ENCODE peak calls at places on chromosomes 6 and 20, in five cellular contexts. One of them, this sample, is unnamed.
A peak's percentile ranks its signal among the peaks of the same experiment; 100 is the strongest.

GRCh38 chr6:162485464-162485863 is 242.1 kb downstream of the PRKN start:
- DNase-seq in spleen: no peak
- DNase-seq in body of pancreas: no peak
- DNase-seq in lower leg skin: no peak
- DNase-seq in right lobe of liver: no peak
- DNase-seq in this sample: no peak

GRCh38 chr6:169189227-169189626 is 64.4 kb downstream of the THBS2 start:
- DNase-seq in spleen: no peak
- DNase-seq in lower leg skin: no peak
- DNase-seq in right lobe of liver: no peak
- DNase-seq in body of pancreas: no peak
- DNase-seq in this sample: no peak

GRCh38 chr6:112180095-112180820 is 74.1 kb downstream of the LAMA4 start:
- DNase-seq in right lobe of liver: peak; percentile 58
- DNase-seq in lower leg skin: peak; percentile 34
- DNase-seq in spleen: no peak
- DNase-seq in body of pancreas: peak; percentile 30
- DNase-seq in this sample: no peak

GRCh38 chr6:45075246-45075645 is 252.9 kb upstream of the RUNX2 start:
- DNase-seq in spleen: no peak
- DNase-seq in right lobe of liver: no peak
- DNase-seq in lower leg skin: no peak
- DNase-seq in body of pancreas: no peak
- DNase-seq in this sample: peak; percentile 15

GRCh38 chr20:19582782-19583181 is 175.3 kb upstream of the RIN2 start:
- DNase-seq in lower leg skin: no peak
- DNase-seq in right lobe of liver: no peak
- DNase-seq in body of pancreas: no peak
- DNase-seq in spleen: no peak
- DNase-seq in this sample: no peak

GRCh38 chr20:23920936-23921335 is 41.4 kb upstream of the CST5 start:
- DNase-seq in spleen: no peak
- DNase-seq in lower leg skin: no peak
- DNase-seq in body of pancreas: no peak
- DNase-seq in right lobe of liver: no peak
- DNase-seq in this sample: no peak

GRCh38 chr20:12270863-12271262 is 353.2 kb downstream of the BTBD3 start:
- DNase-seq in right lobe of liver: no peak
- DNase-seq in spleen: no peak
- DNase-seq in lower leg skin: no peak
- DNase-seq in body of pancreas: no peak
- DNase-seq in this sample: no peak

GRCh38 chr6:20180935-20181334 is 31.3 kb downstream of the MBOAT1 start:
- DNase-seq in body of pancreas: no peak
- DNase-seq in spleen: no peak
- DNase-seq in right lobe of liver: no peak
- DNase-seq in lower leg skin: no peak
- DNase-seq in this sample: no peak

GRCh38 chr6:75287424-75287823 is 2.8 kb upstream of the TMEM30A start:
- DNase-seq in spleen: no peak
- DNase-seq in body of pancreas: no peak
- DNase-seq in lower leg skin: no peak
- DNase-seq in right lobe of liver: no peak
- DNase-seq in this sample: no peak

GRCh38 chr20:8646716-8647115 is 422.2 kb upstream of the PLCB4 start:
- DNase-seq in right lobe of liver: no peak
- DNase-seq in spleen: no peak
- DNase-seq in body of pancreas: no peak
- DNase-seq in lower leg skin: no peak
- DNase-seq in this sample: no peak

GRCh38 chr6:45895569-45895968 is 120.1 kb downstream of the CLIC5 start:
- DNase-seq in spleen: no peak
- DNase-seq in body of pancreas: no peak
- DNase-seq in lower leg skin: no peak
- DNase-seq in right lobe of liver: no peak
- DNase-seq in this sample: no peak

GRCh38 chr6:108735310-108735990 is 112.8 kb upstream of the ARMC2 start:
- DNase-seq in right lobe of liver: no peak
- DNase-seq in body of pancreas: no peak
- DNase-seq in spleen: no peak
- DNase-seq in lower leg skin: no peak
- DNase-seq in this sample: no peak

GRCh38 chr20:11267131-11267761 is 593.4 kb upstream of the JAG1 start:
- DNase-seq in body of pancreas: peak; percentile 28
- DNase-seq in spleen: no peak
- DNase-seq in lower leg skin: no peak
- DNase-seq in right lobe of liver: no peak
- DNase-seq in this sample: peak; percentile 65

GRCh38 chr6:169165561-169166300 is 87.9 kb downstream of the THBS2 start:
- DNase-seq in body of pancreas: no peak
- DNase-seq in spleen: no peak
- DNase-seq in lower leg skin: no peak
- DNase-seq in right lobe of liver: no peak
- DNase-seq in this sample: no peak

DNA sequence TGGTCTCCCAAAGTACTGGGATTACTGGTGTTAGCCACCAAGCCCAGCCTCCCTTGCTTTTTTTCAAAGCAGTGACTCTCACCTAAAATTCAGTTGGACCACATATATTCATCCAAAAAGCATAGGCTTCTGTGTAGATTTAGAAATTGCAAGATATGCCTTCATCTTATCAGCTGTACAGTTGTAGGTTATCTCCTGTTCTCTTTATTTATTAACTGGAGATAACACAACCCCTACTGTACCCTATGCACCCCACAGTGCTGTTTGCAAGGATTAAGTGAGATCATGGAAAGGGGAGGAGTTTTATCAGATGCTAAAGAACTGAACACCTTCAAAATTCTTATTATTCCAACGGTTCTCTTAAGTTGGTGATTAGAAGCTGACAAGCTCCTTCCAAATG is 164.4 kb upstream of the JARID2 start:
- DNase-seq in right lobe of liver: no peak
- DNase-seq in lower leg skin: no peak
- DNase-seq in spleen: no peak
- DNase-seq in body of pancreas: no peak
- DNase-seq in this sample: no peak
- TF ChIP-seq POLR2A in right lobe of liver: no peak
- TF ChIP-seq POLR2A in lower leg skin: no peak
- TF ChIP-seq POLR2A in spleen: no peak
- TF ChIP-seq POLR2A in body of pancreas: no peak
- TF ChIP-seq POLR2A in this sample: no peak

DNA sequence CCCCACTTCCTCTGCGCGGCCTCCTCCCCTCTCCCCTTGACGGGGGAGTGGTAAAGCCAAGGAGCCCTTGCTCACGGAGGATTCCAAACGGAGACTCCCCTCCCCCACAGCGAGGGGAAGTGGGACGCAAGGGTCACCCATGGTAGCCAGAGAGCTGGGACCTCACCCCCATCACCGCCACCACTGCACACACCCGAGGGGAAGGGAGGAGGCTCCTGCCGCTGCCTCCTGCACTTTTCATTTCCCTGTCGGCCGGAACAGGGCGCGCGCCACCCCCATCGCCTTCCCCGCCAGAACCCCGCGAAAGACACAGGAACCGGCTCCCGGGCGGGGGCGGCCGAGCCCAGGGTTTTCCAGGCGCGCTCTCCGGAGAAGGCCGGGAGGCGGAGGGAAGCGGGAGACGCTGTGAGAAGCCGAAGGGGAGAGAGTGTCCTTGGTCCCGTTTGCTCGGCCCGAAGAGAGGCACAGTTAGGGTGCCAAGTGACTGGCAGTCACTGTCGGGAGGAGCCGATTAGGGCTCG is 789 bp downstream of the CCND3 start:
- DNase-seq in right lobe of liver: peak; percentile 68
- DNase-seq in body of pancreas: peak; percentile 26
- DNase-seq in lower leg skin: no peak
- DNase-seq in spleen: peak; percentile 89
- DNase-seq in this sample: peak; percentile 27
- TF ChIP-seq POLR2A in right lobe of liver: no peak
- TF ChIP-seq POLR2A in body of pancreas: no peak
- TF ChIP-seq POLR2A in lower leg skin: no peak
- TF ChIP-seq POLR2A in spleen: no peak
- TF ChIP-seq POLR2A in this sample: peak; percentile 17

GRCh38 chr6:52283111-52283510 is 1.4 kb downstream of the MCM3 start:
- DNase-seq in body of pancreas: no peak
- DNase-seq in lower leg skin: no peak
- DNase-seq in spleen: no peak
- DNase-seq in right lobe of liver: no peak
- DNase-seq in this sample: no peak

GRCh38 chr6:52284131-52284459 is 447 bp downstream of the MCM3 start:
- DNase-seq in body of pancreas: peak; percentile 42
- DNase-seq in spleen: no peak
- DNase-seq in lower leg skin: peak; percentile 24
- DNase-seq in right lobe of liver: peak; percentile 50
- DNase-seq in this sample: peak; percentile 27

GRCh38 chr6:52285174-52286068 is 879 bp upstream of the MCM3 start:
- DNase-seq in spleen: no peak
- DNase-seq in right lobe of liver: no peak
- DNase-seq in lower leg skin: no peak
- DNase-seq in body of pancreas: no peak
- DNase-seq in this sample: no peak

GRCh38 chr6:52286798-52287432 is 2.4 kb upstream of the MCM3 start:
- DNase-seq in right lobe of liver: peak; percentile 72
- DNase-seq in lower leg skin: peak; percentile 36
- DNase-seq in body of pancreas: peak; percentile 63
- DNase-seq in spleen: no peak
- DNase-seq in this sample: peak; percentile 54

GRCh38 chr6:52284460-52285173 is at the start of gene MCM3:
- DNase-seq in spleen: peak; percentile 97
- DNase-seq in right lobe of liver: peak; percentile 99
- DNase-seq in lower leg skin: peak; percentile 98
- DNase-seq in body of pancreas: peak; percentile 97
- DNase-seq in this sample: peak; percentile 91
- TF ChIP-seq POLR2A in spleen: no peak
- TF ChIP-seq POLR2A in right lobe of liver: peak; percentile 68
- TF ChIP-seq POLR2A in lower leg skin: no peak
- TF ChIP-seq POLR2A in body of pancreas: no peak
- TF ChIP-seq POLR2A in this sample: peak; percentile 73

GRCh38 chr6:159836294-159837140 is 36.4 kb downstream of the PNLDC1 start:
- DNase-seq in lower leg skin: no peak
- DNase-seq in spleen: no peak
- DNase-seq in body of pancreas: no peak
- DNase-seq in right lobe of liver: no peak
- DNase-seq in this sample: no peak
- TF ChIP-seq POLR2A in lower leg skin: no peak
- TF ChIP-seq POLR2A in spleen: no peak
- TF ChIP-seq POLR2A in body of pancreas: no peak
- TF ChIP-seq POLR2A in right lobe of liver: no peak
- TF ChIP-seq POLR2A in this sample: no peak

DNA sequence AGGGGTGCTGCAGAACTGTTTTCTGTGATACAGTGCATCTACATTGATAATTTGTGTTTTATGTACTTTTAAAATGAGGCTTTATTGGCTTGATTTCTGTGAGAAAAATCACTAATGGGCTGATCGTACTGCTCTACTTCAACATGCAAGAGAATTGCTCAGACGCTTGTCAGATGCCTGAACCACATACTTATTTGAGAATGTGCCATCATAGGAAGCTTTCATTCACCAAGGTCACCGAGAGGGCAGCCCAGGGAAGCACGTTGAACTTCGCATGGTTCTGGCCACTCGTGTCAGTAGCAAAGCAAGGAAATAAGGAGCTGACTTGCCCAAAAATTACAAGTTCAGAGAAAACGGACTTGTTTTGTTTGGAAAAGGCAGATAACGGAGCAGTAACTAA is 168.5 kb upstream of the AKAP12 start:
- DNase-seq in lower leg skin: no peak
- DNase-seq in spleen: no peak
- DNase-seq in body of pancreas: no peak
- DNase-seq in right lobe of liver: peak; percentile 67
- DNase-seq in this sample: peak; percentile 15
- TF ChIP-seq POLR2A in lower leg skin: no peak
- TF ChIP-seq POLR2A in spleen: no peak
- TF ChIP-seq POLR2A in body of pancreas: no peak
- TF ChIP-seq POLR2A in right lobe of liver: no peak
- TF ChIP-seq POLR2A in this sample: no peak

GRCh38 chr20:48181536-48181935 is 396.3 kb upstream of the SULF2 start:
- DNase-seq in lower leg skin: no peak
- DNase-seq in right lobe of liver: no peak
- DNase-seq in spleen: no peak
- DNase-seq in body of pancreas: no peak
- DNase-seq in this sample: no peak

GRCh38 chr20:48186447-48186846 is 401.2 kb upstream of the SULF2 start:
- DNase-seq in body of pancreas: no peak
- DNase-seq in spleen: no peak
- DNase-seq in lower leg skin: no peak
- DNase-seq in right lobe of liver: no peak
- DNase-seq in this sample: no peak

GRCh38 chr20:48180637-48181036 is 395.4 kb upstream of the SULF2 start:
- DNase-seq in body of pancreas: no peak
- DNase-seq in lower leg skin: no peak
- DNase-seq in right lobe of liver: no peak
- DNase-seq in spleen: no peak
- DNase-seq in this sample: no peak

GRCh38 chr20:48186915-48187314 is 401.6 kb upstream of the SULF2 start:
- DNase-seq in body of pancreas: no peak
- DNase-seq in spleen: no peak
- DNase-seq in lower leg skin: peak; percentile 36
- DNase-seq in right lobe of liver: no peak
- DNase-seq in this sample: no peak

DNA sequence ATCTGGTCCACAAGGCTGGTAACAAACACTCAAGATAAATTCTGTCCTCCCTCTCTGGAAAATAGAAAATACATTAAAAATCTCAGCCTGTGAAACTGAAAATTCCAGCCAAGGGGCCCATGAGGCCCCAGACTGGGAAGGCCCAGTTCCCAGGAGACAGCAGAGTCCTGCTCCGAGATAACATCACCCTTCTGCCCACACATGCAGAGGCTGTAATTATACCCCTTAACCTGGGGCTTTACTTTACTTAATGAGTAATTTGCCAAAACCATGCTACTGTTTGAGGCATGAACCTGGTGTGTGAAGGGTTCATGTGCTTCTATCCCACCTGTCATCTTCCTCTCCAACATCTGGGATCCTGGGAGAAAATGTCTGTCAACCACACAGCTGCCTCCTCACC is 398.9 kb upstream of the SULF2 start:
- DNase-seq in right lobe of liver: no peak
- DNase-seq in body of pancreas: no peak
- DNase-seq in lower leg skin: no peak
- DNase-seq in spleen: no peak
- DNase-seq in this sample: no peak
- TF ChIP-seq POLR2A in right lobe of liver: no peak
- TF ChIP-seq POLR2A in body of pancreas: no peak
- TF ChIP-seq POLR2A in lower leg skin: no peak
- TF ChIP-seq POLR2A in spleen: no peak
- TF ChIP-seq POLR2A in this sample: no peak

GRCh38 chr20:50895111-50895830 is 36.0 kb downstream of the ADNP start:
- DNase-seq in spleen: peak; percentile 37
- DNase-seq in right lobe of liver: no peak
- DNase-seq in body of pancreas: no peak
- DNase-seq in lower leg skin: no peak
- DNase-seq in this sample: no peak
- TF ChIP-seq POLR2A in spleen: no peak
- TF ChIP-seq POLR2A in right lobe of liver: no peak
- TF ChIP-seq POLR2A in body of pancreas: no peak
- TF ChIP-seq POLR2A in lower leg skin: no peak
- TF ChIP-seq POLR2A in this sample: no peak